ENCODE peak calls at places on chromosomes 16 and 17, in four cellular contexts. G, Z, S and Q are unnamed samples.

GRCh38 chr17:57086069-57086930 is 1.3 kb downstream of the AKAP1 start:
- DNase-seq in G (peak; percentile 28), Z (peak; percentile 43), S (peak; percentile 53), Q (peak; percentile 12)

GRCh38 chr17:58335779-58336455 is 7.3 kb upstream of the TSPOAP1 start:
- DNase-seq in G (no peak), Z (no peak), S (peak; percentile 74), Q (no peak)

GRCh38 chr16:86044241-86044671 is 145.3 kb downstream of the IRF8 start:
- DNase-seq in G (peak; percentile 84), Z (no peak), S (peak; percentile 31), Q (peak; percentile 15)

GRCh38 chr17:69314246-69315030 is 12.5 kb downstream of the ABCA5 start:
- DNase-seq in G (no peak), Z (no peak), S (no peak), Q (no peak)

GRCh38 chr17:58327363-58328194 is 1.0 kb downstream of the TSPOAP1 start:
- DNase-seq in G (no peak), Z (no peak), S (peak; percentile 88), Q (no peak)

GRCh38 chr16:53090591-53091507 is 36.1 kb downstream of the CHD9 start:
- DNase-seq in G (no peak), Z (peak; percentile 98), S (peak; percentile 73), Q (peak; percentile 92)

GRCh38 chr17:5050281-5050680 is 15.1 kb upstream of the SLC52A1 start:
- DNase-seq in G (no peak), Z (no peak), S (no peak), Q (no peak)

GRCh38 chr17:48335858-48336500 is 94.0 kb downstream of the SKAP1 start:
- DNase-seq in G (no peak), Z (no peak), S (no peak), Q (peak; percentile 38)

GRCh38 chr17:67289174-67289876 is 44.3 kb upstream of the HELZ start:
- DNase-seq in G (no peak), Z (peak; percentile 65), S (no peak), Q (no peak)

GRCh38 chr16:89093602-89094251 is at the start of gene ACSF3:
- DNase-seq in G (peak; percentile 49), Z (peak; percentile 55), S (peak; percentile 85), Q (peak; percentile 7)

GRCh38 chr16:23194497-23195221 is 12.1 kb downstream of the SCNN1G start:
- DNase-seq in G (no peak), Z (no peak), S (no peak), Q (no peak)

GRCh38 chr16:80081851-80082250 is 458.9 kb upstream of the DYNLRB2 start:
- DNase-seq in G (no peak), Z (no peak), S (no peak), Q (no peak)

GRCh38 chr16:80084163-80084562 is 456.6 kb upstream of the DYNLRB2 start:
- DNase-seq in G (no peak), Z (no peak), S (no peak), Q (no peak)

GRCh38 chr16:80080287-80080851 is 460.4 kb upstream of the DYNLRB2 start:
- DNase-seq in G (no peak), Z (no peak), S (no peak), Q (no peak)

GRCh38 chr16:80085606-80086005 is 455.2 kb upstream of the DYNLRB2 start:
- DNase-seq in G (no peak), Z (no peak), S (no peak), Q (no peak)

GRCh38 chr16:80084614-80085013 is 456.2 kb upstream of the DYNLRB2 start:
- DNase-seq in G (peak; percentile 60), Z (peak; percentile 19), S (peak; percentile 1), Q (peak; percentile 16)
- TF ChIP-seq CTCF in G (no peak), Z (peak; percentile 49), S (peak; percentile 38), Q (peak; percentile 61)

DNA sequence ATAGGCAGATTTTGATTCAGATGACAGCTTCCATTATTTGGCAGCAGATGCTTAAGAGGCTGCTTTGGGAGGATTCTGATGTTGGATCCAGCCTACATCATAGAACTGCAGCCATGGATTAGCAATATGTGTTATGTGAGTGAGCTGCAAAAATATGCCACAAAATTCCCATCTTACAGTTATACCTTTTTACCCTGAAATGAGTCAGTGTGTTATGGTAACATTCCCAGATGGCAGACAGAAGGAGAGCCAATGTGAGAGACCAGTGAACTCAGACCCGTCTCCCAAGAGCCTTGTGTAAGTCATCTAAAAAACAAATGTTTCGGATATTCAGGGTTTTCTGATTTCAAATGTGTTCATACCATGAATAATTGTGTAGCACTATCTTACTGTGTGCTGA is 206.1 kb downstream of the CDH13 start:
- DNase-seq in G (no peak), Z (no peak), S (no peak), Q (peak; percentile 13)
- TF ChIP-seq CTCF in G (no peak), Z (no peak), S (no peak), Q (no peak)

DNA sequence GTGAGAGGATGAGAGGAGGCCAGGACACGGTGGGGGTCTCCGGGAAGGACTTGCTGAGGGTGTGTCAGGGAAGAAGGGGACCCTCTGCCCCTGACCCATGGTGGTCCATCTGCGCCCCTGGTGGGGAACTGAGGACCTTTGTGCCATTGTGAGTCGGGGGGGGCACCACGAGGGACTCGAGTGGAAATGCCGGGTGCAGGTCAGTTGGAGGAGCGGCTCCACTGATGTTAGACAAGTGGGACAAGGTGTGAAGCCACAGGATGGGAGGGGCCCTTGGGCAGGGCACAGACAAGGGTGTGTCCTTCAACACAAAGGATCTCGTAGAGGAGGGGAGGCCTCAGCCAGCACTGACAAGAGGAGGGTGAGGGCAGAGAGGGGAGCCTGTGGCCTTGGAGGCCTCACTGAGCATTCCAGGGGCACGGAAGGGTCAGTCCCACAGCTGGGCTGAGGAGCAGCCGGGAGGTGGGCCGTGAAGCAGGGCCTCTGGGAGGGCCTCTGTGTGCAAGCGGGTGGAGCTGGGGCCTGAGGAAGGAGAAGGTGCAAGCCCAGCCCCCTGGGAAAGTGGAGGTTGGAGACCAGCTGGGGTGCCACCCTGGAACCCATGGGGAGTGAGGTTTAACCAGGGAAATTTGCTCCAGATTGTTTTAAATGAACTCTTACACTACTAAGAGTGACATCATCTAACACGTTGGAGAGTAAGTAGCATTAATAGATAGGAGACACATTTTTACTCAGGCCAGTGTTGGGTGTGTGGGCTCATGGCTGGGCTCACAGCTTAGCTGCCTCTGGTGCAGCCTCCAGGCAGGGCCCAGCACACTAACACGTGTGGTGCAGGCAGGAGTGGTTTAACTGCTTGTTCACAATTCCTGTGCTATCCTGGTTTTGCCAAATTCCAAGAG is 27.9 kb downstream of the NARF start:
- DNase-seq in G (no peak), Z (no peak), S (no peak), Q (no peak)
- TF ChIP-seq CTCF in G (no peak), Z (no peak), S (no peak), Q (no peak)

GRCh38 chr16:72786606-72787005 is 261.3 kb downstream of the ZFHX3 start:
- DNase-seq in G (no peak), Z (no peak), S (no peak), Q (no peak)

GRCh38 chr16:72789465-72789864 is 258.5 kb downstream of the ZFHX3 start:
- DNase-seq in G (no peak), Z (no peak), S (no peak), Q (no peak)

GRCh38 chr16:72787130-72787518 is 260.8 kb downstream of the ZFHX3 start:
- DNase-seq in G (no peak), Z (no peak), S (no peak), Q (no peak)

GRCh38 chr16:72788269-72788809 is 259.6 kb downstream of the ZFHX3 start:
- DNase-seq in G (no peak), Z (no peak), S (no peak), Q (no peak)

GRCh38 chr16:72787519-72788268 is 260.2 kb downstream of the ZFHX3 start:
- DNase-seq in G (peak; percentile 62), Z (peak; percentile 68), S (peak; percentile 40), Q (peak; percentile 91)
- TF ChIP-seq CTCF in G (no peak), Z (no peak), S (no peak), Q (no peak)

GRCh38 chr16:30143347-30143702 is 20.3 kb upstream of the MAPK3 start:
- DNase-seq in G (no peak), Z (no peak), S (no peak), Q (no peak)
- TF ChIP-seq CTCF in G (no peak), Z (no peak), S (no peak), Q (no peak)

GRCh38 chr17:14301279-14301760 is 439 bp downstream of the HS3ST3B1 start:
- DNase-seq in G (peak; percentile 33), Z (peak; percentile 32), S (no peak), Q (no peak)
- TF ChIP-seq CTCF in G (no peak), Z (no peak), S (no peak), Q (peak; percentile 59)

GRCh38 chr16:84606081-84606875 is 11.6 kb downstream of the COTL1 start:
- DNase-seq in G (no peak), Z (no peak), S (no peak), Q (no peak)
- TF ChIP-seq CTCF in G (no peak), Z (no peak), S (no peak), Q (no peak)

GRCh38 chr17:76000755-76001521 is at the start of gene CDK3:
- DNase-seq in G (no peak), Z (no peak), S (no peak), Q (no peak)
- TF ChIP-seq CTCF in G (peak; percentile 64), Z (no peak), S (no peak), Q (peak; percentile 66)